ENCODE peak calls at places on chromosomes 13 and 19, in four cellular contexts. One of them, this sample, is unnamed.

GRCh38 chr13:53104120-53104519 is 75.5 kb downstream of the OLFM4 start:
- DNase-seq in ovary: no peak
- DNase-seq in brain microvascular endothelial cell: no peak
- DNase-seq in AG10803: peak
- DNase-seq in this sample: no peak

GRCh38 chr13:91375119-91375729 is 23.2 kb upstream of the GPC5 start:
- DNase-seq in ovary: no peak
- DNase-seq in brain microvascular endothelial cell: no peak
- DNase-seq in AG10803: peak
- DNase-seq in this sample: no peak

GRCh38 chr13:28684257-28684656 is 25.3 kb downstream of the POMP start:
- DNase-seq in ovary: no peak
- DNase-seq in brain microvascular endothelial cell: no peak
- DNase-seq in AG10803: no peak
- DNase-seq in this sample: no peak

GRCh38 chr13:97307882-97308624 is 85.9 kb downstream of the MBNL2 start:
- DNase-seq in ovary: no peak
- DNase-seq in brain microvascular endothelial cell: peak
- DNase-seq in AG10803: peak
- DNase-seq in this sample: no peak

GRCh38 chr13:48730971-48731658 is 77.4 kb downstream of the CYSLTR2 start:
- DNase-seq in ovary: no peak
- DNase-seq in brain microvascular endothelial cell: peak
- DNase-seq in AG10803: peak
- DNase-seq in this sample: no peak

GRCh38 chr13:98207411-98207810 is 30.3 kb upstream of the RNF113B start:
- DNase-seq in ovary: no peak
- DNase-seq in brain microvascular endothelial cell: peak
- DNase-seq in AG10803: peak
- DNase-seq in this sample: no peak

GRCh38 chr19:37251308-37252229 is 33.6 kb downstream of the ZNF383 start:
- DNase-seq in ovary: peak
- DNase-seq in brain microvascular endothelial cell: peak
- DNase-seq in AG10803: peak
- DNase-seq in this sample: peak

GRCh38 chr13:50340566-50341287 is 325.5 kb downstream of the KCNRG start:
- DNase-seq in ovary: no peak
- DNase-seq in brain microvascular endothelial cell: no peak
- DNase-seq in AG10803: no peak
- DNase-seq in this sample: no peak

GRCh38 chr13:50124536-50125305 is 109.5 kb downstream of the KCNRG start:
- DNase-seq in ovary: peak
- DNase-seq in brain microvascular endothelial cell: no peak
- DNase-seq in AG10803: peak
- DNase-seq in this sample: no peak

GRCh38 chr13:49371943-49372636 is 71.8 kb downstream of the CAB39L start:
- DNase-seq in ovary: no peak
- DNase-seq in brain microvascular endothelial cell: no peak
- DNase-seq in AG10803: no peak
- DNase-seq in this sample: no peak

GRCh38 chr19:28883241-28883693 is 329.7 kb downstream of the UQCRFS1 start:
- DNase-seq in ovary: no peak
- DNase-seq in brain microvascular endothelial cell: no peak
- DNase-seq in AG10803: peak
- DNase-seq in this sample: no peak

GRCh38 chr13:74647211-74647610 is 513.0 kb upstream of the KLF12 start:
- DNase-seq in ovary: no peak
- DNase-seq in brain microvascular endothelial cell: no peak
- DNase-seq in AG10803: no peak
- DNase-seq in this sample: no peak

GRCh38 chr13:99486996-99487395 is 14.3 kb upstream of the TM9SF2 start:
- DNase-seq in ovary: no peak
- DNase-seq in brain microvascular endothelial cell: no peak
- DNase-seq in AG10803: no peak
- DNase-seq in this sample: no peak

GRCh38 chr19:30093966-30094770 is 152.1 kb downstream of the URI1 start:
- DNase-seq in ovary: no peak
- DNase-seq in brain microvascular endothelial cell: no peak
- DNase-seq in AG10803: no peak
- DNase-seq in this sample: no peak

GRCh38 chr19:35609881-35610353 is 2.6 kb upstream of the HAUS5 start:
- DNase-seq in ovary: no peak
- DNase-seq in brain microvascular endothelial cell: no peak
- DNase-seq in AG10803: no peak
- DNase-seq in this sample: no peak

GRCh38 chr19:28727133-28727834 is 485.7 kb downstream of the UQCRFS1 start:
- DNase-seq in ovary: no peak
- DNase-seq in brain microvascular endothelial cell: no peak
- DNase-seq in AG10803: no peak
- DNase-seq in this sample: no peak

GRCh38 chr19:12648088-12648487 is 18.5 kb downstream of the MAN2B1 start:
- DNase-seq in ovary: peak
- DNase-seq in brain microvascular endothelial cell: no peak
- DNase-seq in AG10803: no peak
- DNase-seq in this sample: no peak
- TF ChIP-seq CTCF in ovary: peak
- TF ChIP-seq CTCF in brain microvascular endothelial cell: peak
- TF ChIP-seq CTCF in AG10803: no peak
- TF ChIP-seq CTCF in this sample: peak

GRCh38 chr13:109910131-109910530 is 123.7 kb upstream of the IRS2 start:
- DNase-seq in ovary: no peak
- DNase-seq in brain microvascular endothelial cell: no peak
- DNase-seq in AG10803: no peak
- DNase-seq in this sample: no peak
- H3K4me3 ChIP-seq in ovary: no peak
- H3K4me3 ChIP-seq in brain microvascular endothelial cell: no peak
- H3K4me3 ChIP-seq in AG10803: no peak
- H3K4me3 ChIP-seq in this sample: no peak

GRCh38 chr13:37074703-37075102 is 15.2 kb upstream of the SUPT20H start:
- DNase-seq in ovary: no peak
- DNase-seq in brain microvascular endothelial cell: no peak
- DNase-seq in AG10803: peak
- DNase-seq in this sample: no peak
- TF ChIP-seq CTCF in ovary: peak
- TF ChIP-seq CTCF in brain microvascular endothelial cell: peak
- TF ChIP-seq CTCF in AG10803: peak
- TF ChIP-seq CTCF in this sample: no peak

GRCh38 chr19:18330865-18331264 is 8.0 kb upstream of the LSM4 start:
- DNase-seq in ovary: no peak
- DNase-seq in brain microvascular endothelial cell: no peak
- DNase-seq in AG10803: no peak
- DNase-seq in this sample: no peak

GRCh38 chr19:18329035-18329376 is 6.1 kb upstream of the LSM4 start:
- DNase-seq in ovary: no peak
- DNase-seq in brain microvascular endothelial cell: no peak
- DNase-seq in AG10803: no peak
- DNase-seq in this sample: no peak

GRCh38 chr19:18326772-18327171 is 3.9 kb upstream of the LSM4 start:
- DNase-seq in ovary: no peak
- DNase-seq in brain microvascular endothelial cell: no peak
- DNase-seq in AG10803: no peak
- DNase-seq in this sample: no peak

GRCh38 chr19:18332917-18333530 is 7.4 kb upstream of the PGPEP1 start:
- DNase-seq in ovary: no peak
- DNase-seq in brain microvascular endothelial cell: no peak
- DNase-seq in AG10803: no peak
- DNase-seq in this sample: no peak

DNA sequence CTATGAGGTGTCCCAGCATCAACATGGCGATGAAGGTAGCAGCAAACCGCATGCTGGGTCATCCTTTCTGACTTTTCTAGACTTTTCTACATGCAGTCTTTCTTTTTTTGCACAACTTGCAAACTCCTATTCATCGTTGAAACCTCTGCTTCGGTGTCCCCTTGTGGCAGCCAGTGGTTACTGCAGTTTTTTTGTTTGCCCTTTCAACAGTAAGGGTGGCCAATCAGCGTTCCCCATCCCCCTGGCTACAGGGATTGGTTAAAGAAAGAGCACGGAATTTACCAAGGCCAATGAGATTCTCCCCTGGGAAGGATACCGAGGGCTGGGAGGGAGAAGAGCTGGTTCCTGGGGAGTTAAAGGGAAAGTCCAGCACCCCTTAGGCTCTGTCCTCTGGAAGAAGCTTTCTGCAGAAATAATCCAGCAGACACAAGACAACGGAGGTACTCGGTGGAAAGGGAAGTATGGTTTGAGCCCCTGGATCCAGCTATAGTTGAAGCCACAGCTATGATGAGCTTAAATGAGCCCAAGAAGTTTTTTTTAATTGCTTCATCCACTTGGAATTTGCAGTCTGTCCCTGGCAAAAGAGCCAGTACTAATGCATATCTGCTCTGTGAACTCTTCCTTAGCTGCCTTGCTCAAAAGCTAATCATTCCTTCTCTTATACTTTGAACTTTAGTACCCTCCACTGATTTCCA is 5.6 kb upstream of the LSM4 start:
- DNase-seq in ovary: peak
- DNase-seq in brain microvascular endothelial cell: peak
- DNase-seq in AG10803: peak
- DNase-seq in this sample: peak
- H3K4me3 ChIP-seq in ovary: no peak
- H3K4me3 ChIP-seq in brain microvascular endothelial cell: peak
- H3K4me3 ChIP-seq in AG10803: peak
- H3K4me3 ChIP-seq in this sample: peak

DNA sequence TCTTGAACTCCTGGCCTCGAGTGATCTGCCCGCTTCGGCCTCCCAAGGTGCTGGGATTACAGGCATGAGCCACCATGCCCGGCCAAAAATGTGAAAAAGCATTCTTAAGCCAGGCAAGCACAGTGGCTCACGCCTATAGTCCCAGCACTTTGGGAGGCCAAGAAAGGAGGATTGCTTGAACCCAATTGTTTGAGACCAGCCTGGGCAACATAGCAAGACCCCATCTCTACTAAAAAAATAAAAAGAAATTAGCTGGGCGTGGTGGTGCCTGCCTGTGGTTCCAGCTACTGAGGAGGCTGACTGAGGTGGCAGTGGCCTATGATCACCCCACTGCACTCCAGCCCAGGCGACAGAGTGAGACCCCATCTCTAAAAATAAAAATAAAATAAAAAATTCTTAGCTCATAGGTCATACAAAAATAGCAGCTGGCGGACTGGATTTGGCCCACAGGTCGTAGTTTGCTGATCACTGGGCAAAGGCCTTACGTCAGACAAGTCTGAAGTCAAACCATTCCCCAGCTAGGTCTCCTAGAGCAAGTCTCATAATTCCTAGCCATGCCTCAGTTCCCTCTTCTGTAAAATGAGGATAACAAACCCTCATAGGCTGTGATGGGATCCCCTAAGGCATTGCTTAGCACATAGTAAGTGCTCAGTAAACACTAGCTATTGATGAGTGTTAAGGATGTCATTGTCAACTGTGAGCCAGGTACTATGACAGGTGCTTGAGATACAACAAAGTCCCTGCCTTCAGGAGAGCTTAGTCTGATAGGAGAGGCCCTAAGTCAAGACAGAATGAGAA is 36.0 kb downstream of the INSR start:
- DNase-seq in ovary: no peak
- DNase-seq in brain microvascular endothelial cell: no peak
- DNase-seq in AG10803: no peak
- DNase-seq in this sample: no peak
- TF ChIP-seq CTCF in ovary: no peak
- TF ChIP-seq CTCF in brain microvascular endothelial cell: no peak
- TF ChIP-seq CTCF in AG10803: no peak
- TF ChIP-seq CTCF in this sample: no peak

DNA sequence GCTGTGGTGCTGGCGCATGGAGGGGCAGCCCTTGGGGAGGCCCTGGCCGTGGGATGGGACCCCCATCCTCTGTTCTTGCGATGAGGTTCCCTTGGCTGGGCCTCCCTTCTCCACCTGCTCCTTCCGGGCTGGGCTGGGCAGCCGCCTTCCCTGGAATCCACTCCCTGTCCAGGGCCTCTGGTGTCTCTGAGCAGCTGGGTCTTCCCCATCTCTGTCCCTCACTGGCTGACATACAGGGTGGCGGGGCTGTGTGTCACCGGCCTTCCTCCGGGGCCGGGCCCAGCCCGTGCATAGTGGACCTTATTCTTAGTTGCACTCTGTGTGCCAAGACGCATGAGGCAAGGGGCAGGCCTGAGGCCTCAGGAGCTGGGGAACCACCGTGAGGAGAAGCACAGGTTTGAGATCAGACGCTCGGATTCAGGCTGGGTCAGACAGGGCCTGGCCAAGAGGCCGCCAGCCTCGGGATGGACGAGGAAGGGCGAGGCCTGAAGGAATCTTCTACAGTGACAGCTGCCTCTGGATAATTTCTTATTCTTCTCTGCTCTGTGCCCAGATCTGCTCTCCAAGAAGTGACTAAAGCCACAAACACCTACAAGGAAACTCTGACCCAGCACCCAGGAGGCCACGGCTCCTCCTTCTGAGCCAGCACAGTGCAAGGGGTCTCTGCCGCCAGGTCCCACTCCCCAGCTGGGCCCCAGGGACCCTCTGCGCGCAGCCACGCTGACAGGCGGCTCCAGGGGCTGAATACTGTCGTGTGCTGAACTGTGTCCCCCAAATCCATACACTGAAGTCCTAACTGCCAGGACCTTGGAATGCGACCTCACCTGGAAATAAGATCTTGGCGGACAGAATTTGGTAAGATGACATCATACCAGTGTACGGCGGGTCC is 11.0 kb downstream of the SGTA start:
- DNase-seq in ovary: no peak
- DNase-seq in brain microvascular endothelial cell: no peak
- DNase-seq in AG10803: no peak
- DNase-seq in this sample: no peak
- H3K4me3 ChIP-seq in ovary: no peak
- H3K4me3 ChIP-seq in brain microvascular endothelial cell: no peak
- H3K4me3 ChIP-seq in AG10803: no peak
- H3K4me3 ChIP-seq in this sample: no peak

DNA sequence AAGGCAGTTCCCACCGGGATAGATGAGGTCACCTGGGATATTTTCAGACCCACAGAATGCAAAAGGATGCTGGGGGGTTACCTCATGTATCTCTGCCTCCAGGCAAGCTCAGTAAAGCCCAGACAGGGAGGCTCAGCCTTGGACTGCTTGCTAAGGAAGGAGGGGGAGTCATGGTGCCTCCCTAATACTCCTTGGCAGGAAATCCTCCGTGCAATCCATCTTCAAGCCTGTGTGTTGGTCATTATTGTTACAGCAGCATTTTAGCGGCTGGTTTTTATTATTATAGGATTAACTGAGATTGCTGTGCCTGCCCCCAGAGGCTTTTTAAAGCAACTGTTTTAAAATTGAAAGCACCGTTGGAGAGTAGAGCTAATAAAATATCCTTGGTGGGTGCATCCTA is 188.5 kb upstream of the UBL3 start:
- DNase-seq in ovary: no peak
- DNase-seq in brain microvascular endothelial cell: no peak
- DNase-seq in AG10803: peak
- DNase-seq in this sample: peak
- TF ChIP-seq CTCF in ovary: no peak
- TF ChIP-seq CTCF in brain microvascular endothelial cell: no peak
- TF ChIP-seq CTCF in AG10803: peak
- TF ChIP-seq CTCF in this sample: peak